ENCODE peak calls at places on chromosomes 16 and 17, in four cellular contexts. J, S, O and F are unnamed samples.

GRCh38 chr17:17059301-17059890 is 17.1 kb downstream of the MPRIP start:
- DNase-seq in O (no peak), S (no peak), J (no peak), F (no peak)

GRCh38 chr16:84737658-84738057 is 37.9 kb downstream of the USP10 start:
- DNase-seq in O (no peak), S (no peak), J (no peak), F (no peak)

GRCh38 chr17:8016632-8017424 is 14.4 kb downstream of the GUCY2D start:
- DNase-seq in S (no peak), O (peak; percentile 82), J (peak; percentile 65), F (no peak)

GRCh38 chr17:1906622-1907021 is 76.8 kb downstream of the RPA1 start:
- DNase-seq in O (peak; percentile 46), J (peak; percentile 9), S (no peak), F (no peak)

GRCh38 chr17:55433629-55434422 is 12.2 kb upstream of the MMD start:
- DNase-seq in J (no peak), O (peak; percentile 67), S (no peak), F (no peak)

GRCh38 chr17:61543786-61544415 is 47.1 kb downstream of the NACA2 start:
- DNase-seq in O (no peak), S (no peak), J (no peak), F (no peak)

GRCh38 chr17:55540414-55541091 is 29.3 kb upstream of the SMIM36 start:
- DNase-seq in S (no peak), J (no peak), O (peak; percentile 11), F (no peak)

GRCh38 chr16:2702871-2703745 is 16.9 kb downstream of the PRSS27 start:
- DNase-seq in S (peak; percentile 64), O (no peak), J (peak; percentile 76), F (peak; percentile 66)

GRCh38 chr17:36839256-36839655 is 98.0 kb upstream of the LHX1 start:
- DNase-seq in J (no peak), O (no peak), S (no peak), F (no peak)

GRCh38 chr16:67164599-67165061 is at the start of gene HSF4:
- DNase-seq in O (peak; percentile 59), J (peak; percentile 91), S (peak; percentile 71), F (peak; percentile 75)
- H3K27ac ChIP-seq in O (no peak within 1 kb of the TSS), J (peak within 1 kb of the TSS; percentile 79), S (peak within 1 kb of the TSS; percentile 86), F (peak within 1 kb of the TSS; percentile 90)

DNA sequence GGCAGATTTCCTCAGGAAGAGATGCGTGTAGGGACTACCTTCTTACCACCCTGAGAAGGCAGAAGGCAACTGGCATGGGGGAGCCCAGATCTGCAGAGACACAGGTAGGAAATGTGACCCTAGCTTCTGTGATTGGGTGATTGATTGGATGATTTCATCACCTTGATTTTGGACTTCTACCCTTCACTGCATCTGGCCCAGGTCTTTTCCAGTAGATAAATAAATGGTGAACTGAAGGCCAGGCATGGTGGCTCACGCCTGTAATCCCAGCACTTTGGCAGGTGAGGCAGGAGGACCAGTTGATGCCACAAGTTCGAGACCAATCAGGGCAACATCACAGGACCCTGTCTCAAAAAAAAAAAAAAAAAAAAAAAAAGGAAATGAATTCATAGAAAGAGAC is 14.7 kb upstream of the SMURF2 start:
- DNase-seq in O (no peak), S (no peak), J (no peak), F (no peak)
- H3K4me3 ChIP-seq in O (no peak overlapping the region), S (no peak overlapping the region), J (no peak overlapping the region), F (no peak overlapping the region)

DNA sequence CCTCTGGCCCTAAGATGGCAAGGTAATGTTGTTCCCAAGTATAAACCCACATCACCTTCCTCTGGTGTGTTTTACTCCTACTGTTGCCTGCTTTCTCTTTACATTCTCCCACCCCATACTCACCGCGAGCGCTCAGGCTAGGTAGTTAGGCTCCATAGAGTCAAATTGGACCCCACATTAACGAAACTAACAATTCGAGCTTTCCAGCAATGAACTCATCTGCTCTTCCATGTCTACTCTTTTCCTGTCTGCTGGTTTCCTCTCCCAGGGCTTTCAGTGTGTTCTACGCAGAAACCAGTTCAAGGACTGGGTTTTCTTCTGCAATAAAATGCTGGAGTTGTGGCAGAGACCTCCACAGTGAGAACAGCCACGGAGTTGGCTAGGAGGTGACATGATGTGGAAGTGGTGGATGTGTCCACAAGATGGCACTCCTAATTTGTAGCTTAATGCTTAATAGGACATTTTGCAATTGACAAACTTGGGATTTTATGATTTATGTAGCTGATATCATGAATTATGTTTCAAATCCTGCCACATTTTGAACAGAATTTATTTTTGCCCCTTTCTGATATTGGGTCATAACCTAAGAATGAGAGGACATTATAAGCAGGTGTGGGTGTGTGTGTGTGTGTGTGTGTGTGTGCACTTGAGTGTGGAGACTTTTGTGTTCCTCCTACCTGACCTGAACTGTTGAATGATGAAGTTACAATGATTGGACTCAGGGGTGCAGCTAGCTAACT is 2.2 kb upstream of the UQCRC2 start:
- DNase-seq in O (peak; percentile 20), J (no peak), S (no peak), F (no peak)
- H3K4me1 ChIP-seq in O (peaks cover 11% of the 10 kb centered on the region), J (peaks cover 4% of the 10 kb centered on the region), S (peaks cover 37% of the 10 kb centered on the region), F (peaks cover 60% of the 10 kb centered on the region)

DNA sequence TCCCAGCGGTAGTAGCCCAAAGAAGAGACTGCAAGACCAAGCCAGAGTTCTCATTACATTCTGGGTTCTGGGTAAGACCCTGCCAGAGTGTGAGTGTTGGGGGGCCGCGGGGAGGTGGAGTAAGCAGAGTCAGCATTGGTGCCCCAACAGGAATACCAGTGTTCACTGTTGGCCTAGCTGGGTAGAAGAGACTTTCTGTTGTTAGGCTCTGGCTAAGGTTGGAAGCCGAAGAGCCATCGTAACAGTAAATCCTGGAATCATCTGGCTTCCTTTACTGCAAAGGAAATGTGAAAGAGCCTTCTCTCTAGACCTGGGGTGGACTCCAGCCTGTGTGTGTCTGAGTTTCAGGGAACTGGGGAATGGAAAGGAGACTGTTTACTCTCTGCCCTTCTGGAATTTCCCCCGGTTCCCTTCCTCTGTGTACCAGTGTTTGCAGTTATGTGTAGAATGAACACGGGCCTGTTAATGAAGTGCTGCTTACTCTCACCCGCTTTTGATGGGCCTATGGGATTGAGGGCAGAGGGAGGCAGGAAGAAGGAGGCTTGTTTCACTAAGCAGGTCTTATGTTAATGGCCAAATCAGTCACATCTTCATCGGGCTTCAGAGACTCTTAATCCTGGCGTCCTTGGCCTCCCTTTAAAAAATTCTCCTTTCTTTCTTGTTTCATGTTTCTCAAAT is 68.5 kb downstream of the WWP2 start:
- DNase-seq in J (no peak), O (peak; percentile 67), S (no peak), F (no peak)
- H3K27ac ChIP-seq in J (peak overlapping the region; percentile 13), O (peak overlapping the region; percentile 97), S (peak overlapping the region; percentile 43), F (peak overlapping the region; percentile 50)

GRCh38 chr17:78449983-78450382 is 71.5 kb downstream of the PGS1 start:
- DNase-seq in O (no peak), S (no peak), J (no peak), F (no peak)
- H3K4me3 ChIP-seq in O (no peak overlapping the region), S (no peak overlapping the region), J (no peak overlapping the region), F (no peak overlapping the region)

GRCh38 chr16:8596581-8596980 is 6.3 kb upstream of the TMEM114 start:
- DNase-seq in O (no peak), S (no peak), J (no peak), F (no peak)
- H3K4me1 ChIP-seq in O (no peaks in the 10 kb centered on the region), S (no peaks in the 10 kb centered on the region), J (no peaks in the 10 kb centered on the region), F (peaks cover 4% of the 10 kb centered on the region)

GRCh38 chr17:18246880-18247612 is 11.5 kb downstream of the FLII start:
- DNase-seq in S (peak; percentile 47), O (peak; percentile 68), J (peak; percentile 89), F (peak; percentile 58)
- H3K27ac ChIP-seq in S (peak overlapping the region; percentile 87), O (no peak overlapping the region), J (no peak overlapping the region), F (peak overlapping the region; percentile 87)